ENCODE peak calls at places on chromosomes 6 and 20, in five cellular contexts. S is A549, W is H1, I is IMR-90, M is HepG2. E is an unnamed sample.

GRCh38 chr6:111874030-111874425 is 776 bp upstream of the FYN start:
- DNase-seq in M (no peak), W (no peak), S (no peak), I (peak; percentile 20), E (no peak)

GRCh38 chr6:44697333-44697732 is 309.8 kb downstream of the CDC5L start:
- DNase-seq in W (no peak), M (no peak), S (no peak), I (no peak), E (no peak)

GRCh38 chr6:73604020-73604419 is 49.8 kb downstream of the SLC17A5 start:
- DNase-seq in M (no peak), I (no peak), S (no peak), W (no peak), E (no peak)

GRCh38 chr6:150881911-150882481 is 16.5 kb downstream of the MTHFD1L start:
- DNase-seq in W (no peak), S (peak; percentile 84), I (peak; percentile 100), M (peak; percentile 97), E (no peak)

GRCh38 chr20:16761305-16761829 is 13.2 kb downstream of the OTOR start:
- DNase-seq in M (peak; percentile 77), W (peak; percentile 41), I (peak; percentile 75), S (peak; percentile 83), E (peak; percentile 74)

GRCh38 chr6:34531580-34532201 is 24.4 kb downstream of the SPDEF start:
- DNase-seq in I (peak; percentile 67), W (peak; percentile 57), M (no peak), S (peak; percentile 36), E (peak; percentile 19)

GRCh38 chr6:19812512-19813119 is 24.6 kb upstream of the ID4 start:
- DNase-seq in M (peak; percentile 67), W (no peak), I (peak; percentile 61), S (peak; percentile 62), E (peak; percentile 38)

GRCh38 chr20:31484001-31484400 is 8.9 kb downstream of the REM1 start:
- DNase-seq in M (no peak), S (peak; percentile 42), I (no peak), W (no peak), E (no peak)

GRCh38 chr6:166879594-166879993 is 76.8 kb downstream of the RNASET2 start:
- DNase-seq in M (no peak), S (no peak), I (no peak), W (no peak), E (no peak)

GRCh38 chr6:150770631-150771030 is 94.9 kb upstream of the MTHFD1L start:
- DNase-seq in M (no peak), W (no peak), I (peak; percentile 11), S (no peak), E (no peak)

GRCh38 chr6:43242908-43243648 is at the start of gene TTBK1:
- DNase-seq in I (no peak), M (no peak), W (no peak), S (no peak), E (no peak)

GRCh38 chr20:61931476-61932198 is 134.0 kb downstream of the TAF4 start:
- DNase-seq in W (no peak), M (no peak), S (no peak), I (no peak), E (no peak)

GRCh38 chr6:167907837-167908681 is 81.3 kb downstream of the AFDN start:
- DNase-seq in W (no peak), S (peak; percentile 37), I (peak; percentile 28), M (peak; percentile 51), E (peak; percentile 18)

GRCh38 chr20:16265334-16265733 is 307.9 kb downstream of the KIF16B start:
- DNase-seq in S (no peak), W (no peak), I (no peak), M (no peak), E (no peak)

GRCh38 chr6:31074406-31074805 is 38.0 kb downstream of the C6orf15 start:
- DNase-seq in W (no peak), I (no peak), S (no peak), M (no peak), E (no peak)

GRCh38 chr20:1491281-1491840 is at the start of gene SIRPB2:
- DNase-seq in I (no peak), S (no peak), W (no peak), M (no peak), E (no peak)
- TF ChIP-seq CEBPB in I (no peak), S (no peak), W (no peak), M (no peak), E (no peak)

GRCh38 chr20:59785118-59785959 is 148.1 kb downstream of the SYCP2 start:
- DNase-seq in I (no peak), S (no peak), M (no peak), W (no peak), E (no peak)

GRCh38 chr20:59780494-59781185 is 152.8 kb downstream of the SYCP2 start:
- DNase-seq in S (no peak), I (no peak), W (no peak), M (no peak), E (no peak)

GRCh38 chr20:59781236-59781635 is 152.2 kb downstream of the SYCP2 start:
- DNase-seq in I (no peak), W (no peak), M (no peak), S (no peak), E (no peak)

GRCh38 chr20:59784365-59785117 is 148.9 kb downstream of the SYCP2 start:
- DNase-seq in S (no peak), M (no peak), I (no peak), W (no peak), E (no peak)

GRCh38 chr20:59783020-59784010 is 150.1 kb downstream of the SYCP2 start:
- DNase-seq in I (peak; percentile 15), M (peak; percentile 55), S (peak; percentile 46), W (peak; percentile 43), E (peak; percentile 32)
- TF ChIP-seq CEBPB in I (no peak), M (no peak), S (no peak), W (no peak), E (no peak)

DNA sequence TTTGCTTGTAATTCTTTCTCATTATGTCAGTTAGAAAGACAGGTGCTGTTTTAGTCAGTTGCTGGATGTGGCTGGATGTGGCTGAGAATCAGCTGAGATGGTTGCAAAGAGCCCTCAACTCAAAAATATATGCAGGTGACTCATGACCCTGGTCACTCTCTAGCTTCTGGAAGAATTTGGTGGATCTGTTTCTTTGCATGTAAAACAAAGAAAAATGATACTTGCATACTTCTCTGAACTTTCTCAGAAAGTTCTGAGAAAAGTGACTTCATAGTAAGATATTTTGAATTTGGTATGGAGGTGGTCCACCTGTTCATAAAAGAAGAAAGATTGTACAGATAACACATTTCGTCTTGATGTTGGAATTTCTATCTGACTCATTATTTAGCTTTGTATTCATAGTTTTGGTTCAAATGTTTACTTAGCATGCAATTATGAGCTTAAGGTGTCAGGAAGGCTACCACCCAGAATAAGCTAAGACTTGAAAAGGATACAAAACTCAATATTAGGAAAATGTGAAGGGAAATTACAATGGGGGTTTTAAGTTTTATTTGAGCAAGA is 163.2 kb upstream of the OLIG3 start:
- DNase-seq in S (peak; percentile 18), W (no peak), I (no peak), M (no peak), E (no peak)
- TF ChIP-seq CEBPB in S (no peak), W (no peak), I (no peak), M (no peak), E (no peak)

GRCh38 chr20:7361321-7361720 is 578.9 kb downstream of the HAO1 start:
- DNase-seq in S (no peak), W (no peak), M (no peak), I (no peak), E (no peak)
- TF ChIP-seq CEBPB in S (no peak), W (no peak), M (no peak), I (no peak), E (no peak)

GRCh38 chr20:25281541-25281991 is 33.7 kb downstream of the PYGB start:
- DNase-seq in I (no peak), S (no peak), M (no peak), W (no peak), E (no peak)
- TF ChIP-seq CEBPB in I (no peak), S (no peak), M (no peak), W (no peak), E (no peak)

GRCh38 chr20:50003253-50003656 is 20.5 kb downstream of the SNAI1 start:
- DNase-seq in M (no peak), W (no peak), S (peak; percentile 42), I (peak; percentile 95), E (no peak)
- TF ChIP-seq CEBPB in M (peak; percentile 94), W (no peak), S (peak; percentile 69), I (peak; percentile 100), E (no peak)

GRCh38 chr6:49918787-49919186 is 45.2 kb downstream of the DEFB114 start:
- DNase-seq in W (peak; percentile 17), S (no peak), I (no peak), M (no peak), E (no peak)
- TF ChIP-seq CEBPB in W (no peak), S (no peak), I (no peak), M (no peak), E (no peak)

DNA sequence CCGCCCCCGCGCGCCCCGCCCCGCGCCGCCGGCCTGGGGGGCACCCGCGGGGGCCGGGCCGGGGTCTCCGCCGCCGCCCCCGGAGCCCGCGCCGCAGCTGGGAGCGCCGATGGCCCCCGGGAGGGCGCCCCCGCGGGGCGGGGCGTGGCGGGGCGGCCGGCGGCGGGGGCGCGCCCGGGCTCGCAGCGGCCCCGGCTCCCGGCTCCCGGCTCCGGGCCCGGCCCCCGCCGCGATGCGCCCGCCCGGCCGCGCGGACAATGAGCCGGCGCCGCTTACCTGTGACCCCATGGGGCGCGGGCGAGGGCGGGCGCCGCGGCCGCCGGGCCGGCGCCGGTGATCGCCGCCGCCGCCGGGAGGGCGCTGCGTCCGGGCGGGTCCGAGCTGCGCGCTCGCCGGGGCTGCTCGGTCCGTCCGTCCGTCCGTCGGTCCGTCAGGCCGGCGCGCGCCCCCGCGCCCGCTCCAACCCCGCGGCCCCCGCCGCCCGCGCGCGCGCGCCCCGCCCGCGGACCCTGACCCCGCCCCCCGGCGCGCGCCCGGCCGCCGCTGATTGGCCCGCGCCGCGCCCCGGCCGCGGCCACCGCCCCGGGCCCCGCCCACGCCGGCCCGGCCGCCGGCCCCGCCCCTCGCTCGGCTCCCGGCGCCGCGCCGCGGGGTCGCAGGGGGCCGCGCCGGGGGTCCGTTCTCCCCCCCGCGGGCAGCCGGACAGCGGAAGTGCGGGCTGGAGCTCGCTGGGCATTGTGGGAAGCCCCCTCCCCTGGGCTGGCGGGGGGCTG is at the start of gene ZBTB46:
- DNase-seq in W (no peak), M (no peak), S (no peak), I (peak; percentile 49), E (no peak)
- TF ChIP-seq CEBPB in W (no peak), M (no peak), S (no peak), I (no peak), E (no peak)

E was measured in HCT116.